ENCODE peak calls at places on chromosomes 12 and 14, in seven cellular contexts. E is thyroid gland; F is colonic mucosa; O is CD8-positive, alpha-beta T cell; P is NB4; H is GM23338; Y is fibroblast of villous mesenchyme. T is an unnamed sample.

GRCh38 chr14:103897075-103897947 is 30.9 kb upstream of the TDRD9 start:
- DNase-seq in O (no peak), P (no peak), E (peak; percentile 97), H (no peak), Y (no peak), F (peak; percentile 93), T (no peak)

GRCh38 chr12:93734784-93735183 is 57.6 kb downstream of the CRADD start:
- DNase-seq in O (no peak), F (no peak), P (no peak), E (no peak), Y (no peak), H (no peak), T (no peak)

GRCh38 chr14:75711134-75711795 is 50.2 kb downstream of the TTLL5 start:
- DNase-seq in P (peak; percentile 42), F (no peak), Y (peak; percentile 72), E (peak; percentile 29), H (peak; percentile 61), O (no peak), T (peak; percentile 13)

GRCh38 chr12:114041590-114041989 is 75.5 kb upstream of the RBM19 start:
- DNase-seq in E (no peak), F (no peak), Y (no peak), O (no peak), H (no peak), P (no peak), T (no peak)

GRCh38 chr14:100533647-100534485 is 53.4 kb downstream of the BEGAIN start:
- DNase-seq in F (peak; percentile 23), H (no peak), P (peak; percentile 87), O (peak; percentile 9), E (peak; percentile 3), Y (no peak), T (peak; percentile 5)

GRCh38 chr14:76844223-76844622 is 18.0 kb downstream of the LRRC74A start:
- DNase-seq in O (peak; percentile 54), E (peak; percentile 34), F (no peak), H (peak; percentile 61), Y (no peak), P (peak; percentile 42), T (no peak)

GRCh38 chr12:68808388-68809189 is 612 bp downstream of the MDM2 start:
- DNase-seq in F (peak; percentile 87), Y (peak; percentile 93), H (peak; percentile 85), P (peak; percentile 89), E (peak; percentile 86), O (peak; percentile 63), T (peak; percentile 63)

GRCh38 chr14:89845346-89845745 is 109.2 kb downstream of the EFCAB11 start:
- DNase-seq in Y (peak; percentile 83), E (no peak), P (no peak), O (no peak), F (no peak), H (no peak), T (no peak)

GRCh38 chr12:23662966-23663365 is 286.5 kb downstream of the SOX5 start:
- DNase-seq in H (no peak), P (no peak), O (no peak), E (peak; percentile 15), F (no peak), Y (no peak), T (no peak)

GRCh38 chr14:99655521-99655920 is 10.6 kb downstream of the HHIPL1 start:
- DNase-seq in O (no peak), F (no peak), H (no peak), E (no peak), P (no peak), Y (no peak), T (no peak)

GRCh38 chr14:53953002-53953827 is 3.4 kb downstream of the BMP4 start:
- DNase-seq in H (peak; percentile 86), Y (peak; percentile 90), P (no peak), O (no peak), E (peak; percentile 90), F (peak; percentile 88), T (peak; percentile 64)

GRCh38 chr14:90677484-90678045 is 138.7 kb downstream of the TTC7B start:
- DNase-seq in F (no peak), E (no peak), H (no peak), Y (peak; percentile 90), P (peak; percentile 34), O (no peak), T (no peak)

DNA sequence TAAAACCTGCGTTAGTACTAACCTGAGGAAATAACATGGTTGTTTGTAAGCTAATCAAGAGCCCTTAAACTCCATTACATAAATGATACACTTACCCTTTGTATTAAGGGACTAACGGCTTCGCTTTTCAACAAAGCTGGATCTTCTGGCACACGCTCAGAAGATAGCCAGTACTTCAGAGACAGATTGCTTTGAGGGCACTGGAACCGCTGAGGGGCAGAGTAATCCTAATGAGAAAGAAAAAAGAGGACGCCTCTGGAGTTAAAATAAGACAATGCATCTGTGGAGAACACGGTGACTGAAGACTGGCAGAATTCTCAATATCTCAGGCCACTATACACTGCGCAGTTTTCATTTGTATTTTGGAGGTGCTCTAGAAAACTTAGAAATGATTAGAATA is 1.5 kb upstream of the KTN1 start:
- DNase-seq in F (no peak), H (no peak), O (no peak), E (no peak), Y (no peak), P (no peak), T (no peak)
- TF ChIP-seq CTCF in F (no peak), H (no peak), O (no peak), E (no peak), Y (no peak), P (no peak), T (no peak)

DNA sequence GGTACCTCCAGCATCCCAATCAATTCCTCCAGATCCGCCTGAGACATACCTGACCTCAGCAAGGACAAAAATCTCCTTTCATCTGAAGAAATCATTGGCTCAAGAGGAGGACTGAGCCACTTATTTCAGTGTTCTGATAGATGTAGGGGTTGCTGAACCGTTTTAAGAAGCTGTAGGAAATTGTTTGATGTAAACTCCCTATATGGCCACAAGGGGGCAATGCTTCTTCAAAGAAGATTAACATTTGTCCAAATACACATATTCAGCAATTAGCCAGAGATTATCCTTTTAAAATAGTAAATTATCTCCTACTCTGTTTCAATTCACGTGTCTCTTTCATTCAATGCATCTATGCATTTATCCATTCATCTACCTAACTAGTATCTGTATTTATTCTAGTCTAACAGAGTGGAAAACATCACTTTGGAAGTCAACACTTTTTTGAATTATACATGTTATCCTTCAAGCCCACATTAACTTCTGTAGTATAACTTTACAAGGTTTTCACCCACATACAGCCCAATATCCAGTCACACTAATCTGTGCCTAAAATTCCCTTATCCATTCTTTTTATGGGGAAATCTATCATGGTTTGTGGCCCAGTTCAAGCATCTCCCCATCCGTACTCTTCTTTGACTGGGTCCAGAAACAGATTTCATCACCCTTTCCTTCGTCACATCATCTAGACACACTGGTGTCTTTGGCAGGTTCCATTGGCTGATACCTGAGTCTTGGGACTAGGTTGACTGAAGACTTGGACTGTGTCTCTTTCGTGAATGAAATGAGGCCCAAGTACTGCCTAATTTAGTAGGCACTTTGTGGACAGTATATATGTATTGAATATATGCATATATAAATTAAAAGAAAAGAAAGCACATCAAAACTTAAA is 411.0 kb upstream of the OR4E1 start:
- DNase-seq in Y (peak; percentile 59), E (no peak), F (peak; percentile 30), O (no peak), H (peak; percentile 83), P (peak; percentile 56), T (no peak)
- TF ChIP-seq CTCF in Y (peak; percentile 68), E (peak; percentile 65), F (peak; percentile 74), O (peak; percentile 54), H (peak; percentile 83), P (peak; percentile 45), T (peak; percentile 82)

GRCh38 chr12:104306943-104307654 is 3.6 kb downstream of the EID3 start:
- DNase-seq in Y (no peak), H (no peak), F (no peak), P (no peak), O (no peak), E (no peak), T (no peak)
- TF ChIP-seq CTCF in Y (no peak), H (no peak), F (no peak), P (no peak), O (no peak), E (no peak), T (no peak)

DNA sequence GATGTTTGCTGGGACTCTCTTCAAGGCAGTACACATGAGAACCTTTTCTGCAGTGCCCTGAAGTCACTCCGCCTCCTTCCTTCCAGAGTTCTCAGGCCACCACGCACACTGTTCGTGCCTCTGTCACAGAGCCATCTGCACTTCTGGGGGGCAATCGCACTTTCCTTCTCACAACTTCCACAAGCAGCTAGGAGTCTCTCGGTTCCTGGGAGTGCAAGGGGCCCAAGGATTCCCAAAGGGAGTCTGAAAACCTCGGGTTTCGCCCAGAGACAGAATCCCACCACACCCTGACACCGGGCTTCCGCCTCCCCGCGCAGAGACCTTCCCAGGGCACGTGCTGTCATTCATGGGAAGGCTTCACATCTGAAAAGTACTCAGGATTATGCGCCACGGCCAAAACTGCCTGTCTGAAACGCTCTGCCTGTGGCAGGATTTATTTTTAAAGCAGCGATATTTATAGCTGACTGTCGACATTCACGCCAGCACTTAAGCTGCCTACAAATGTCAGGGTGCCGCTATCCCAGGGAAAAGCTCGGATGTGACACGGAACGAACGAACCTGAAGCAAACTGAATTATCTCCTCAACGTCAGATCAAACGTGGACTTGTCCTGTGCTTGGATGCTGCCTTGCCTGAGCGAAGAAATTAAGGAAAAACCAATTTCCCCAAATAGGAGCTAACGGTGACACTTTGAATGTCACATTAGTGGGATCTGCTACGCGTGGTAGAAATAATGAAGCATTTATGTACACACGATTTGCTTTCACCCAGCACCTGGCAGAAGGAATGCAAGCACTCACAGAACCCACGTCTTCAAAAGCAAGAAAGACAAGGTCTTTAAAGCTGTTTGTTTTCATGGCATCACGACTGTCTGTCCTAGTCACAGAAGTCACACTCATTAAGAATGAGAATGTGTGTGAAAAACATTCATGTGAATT is 154.0 kb downstream of the PIWIL1 start:
- DNase-seq in F (no peak), P (no peak), Y (no peak), H (no peak), E (peak; percentile 23), O (no peak), T (no peak)
- TF ChIP-seq CTCF in F (no peak), P (no peak), Y (no peak), H (no peak), E (no peak), O (no peak), T (no peak)

DNA sequence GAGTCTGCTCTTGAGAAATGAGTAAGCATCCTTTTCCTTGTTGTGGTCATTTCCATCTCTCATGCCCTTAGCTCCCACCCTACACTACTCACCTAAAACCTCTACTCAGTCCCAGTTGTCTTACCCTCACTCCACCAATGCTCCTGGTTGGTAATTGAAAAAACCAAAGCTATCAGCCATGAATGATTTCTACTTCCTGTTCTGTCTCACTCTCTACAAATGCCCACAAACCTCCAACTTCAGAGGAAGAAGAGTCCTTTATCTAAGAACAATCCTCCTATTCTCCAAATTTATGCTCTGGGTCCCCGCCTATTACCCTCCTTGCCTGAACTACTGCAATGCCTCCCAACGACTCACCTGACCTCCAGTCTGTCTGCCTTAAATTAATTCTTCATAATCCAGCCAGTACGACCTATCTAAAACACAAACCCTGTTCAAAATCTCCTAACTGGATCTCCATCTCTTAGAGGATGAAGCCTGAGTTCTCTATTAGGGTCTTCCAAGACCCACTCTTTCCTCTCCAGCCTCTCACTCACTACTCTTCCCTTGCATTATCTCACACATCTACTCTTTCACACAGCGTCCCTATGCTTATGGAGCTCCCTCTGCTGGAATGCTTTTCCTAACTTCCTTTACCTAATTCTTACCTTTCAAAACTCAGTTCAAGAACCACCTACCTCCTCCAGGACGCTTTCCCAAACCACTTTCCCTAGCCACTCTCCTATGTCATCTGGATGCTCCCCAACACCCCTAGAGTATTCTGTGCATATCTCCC is 2.2 kb downstream of the DHRS1 start:
- DNase-seq in Y (no peak), F (no peak), H (peak; percentile 84), O (no peak), P (peak; percentile 38), E (no peak), T (no peak)
- TF ChIP-seq CTCF in Y (peak; percentile 46), F (peak; percentile 42), H (peak; percentile 56), O (no peak), P (peak; percentile 18), E (peak; percentile 32), T (peak; percentile 42)